ENCODE peak calls at places on chromosome 3, in nine cellular contexts. I is putamen; X is EL; V is T1000; O is LHCN-M2; U is CD4-positive, CD25-positive, alpha-beta regulatory T cell; J is tibial artery; G is A549; M is WTC11. C is an unnamed sample.

GRCh38 chr3:190862209-190863118 is at the start of gene GMNC:
- DNase-seq in I (peak), X (peak), V (peak), O (peak), U (no peak), J (peak), G (peak), M (peak), C (no peak)

GRCh38 chr3:185402561-185402960 is 39.6 kb downstream of the MAP3K13 start:
- DNase-seq in I (no peak), X (peak), V (no peak), O (peak), U (no peak), J (no peak), G (no peak), M (no peak), C (no peak)

GRCh38 chr3:18767756-18768303 is 342.7 kb upstream of the SATB1 start:
- DNase-seq in I (no peak), X (no peak), V (no peak), O (no peak), U (no peak), J (no peak), G (no peak), M (no peak), C (no peak)

GRCh38 chr3:18469775-18470174 is 44.6 kb upstream of the SATB1 start:
- DNase-seq in I (no peak), X (no peak), V (no peak), O (no peak), U (no peak), J (no peak), G (no peak), M (no peak), C (no peak)

GRCh38 chr3:123692041-123692440 is 107.2 kb upstream of the HACD2 start:
- DNase-seq in I (no peak), X (peak), V (no peak), O (peak), U (no peak), J (no peak), G (no peak), M (no peak), C (no peak)

GRCh38 chr3:185680216-185680615 is 94.1 kb downstream of the SENP2 start:
- DNase-seq in I (no peak), X (no peak), V (no peak), O (no peak), U (no peak), J (no peak), G (no peak), M (no peak), C (no peak)

GRCh38 chr3:12227833-12228232 is 61.0 kb upstream of the PPARG start:
- DNase-seq in I (no peak), X (peak), V (no peak), O (peak), U (no peak), J (no peak), G (no peak), M (no peak), C (no peak)

GRCh38 chr3:125151437-125151806 is 61.1 kb downstream of the SLC12A8 start:
- DNase-seq in I (no peak), X (no peak), V (no peak), O (no peak), U (no peak), J (no peak), G (no peak), M (no peak), C (no peak)

GRCh38 chr3:37905987-37906674 is 44.5 kb downstream of the CTDSPL start:
- DNase-seq in I (no peak), X (peak), V (no peak), O (peak), U (no peak), J (peak), G (no peak), M (no peak), C (no peak)

GRCh38 chr3:108090066-108090700 is 648 bp downstream of the CD47 start:
- DNase-seq in I (peak), X (peak), V (peak), O (no peak), U (peak), J (peak), G (no peak), M (peak), C (no peak)

GRCh38 chr3:116085456-116085855 is 359.8 kb downstream of the LSAMP start:
- DNase-seq in I (peak), X (no peak), V (no peak), O (peak), U (no peak), J (no peak), G (no peak), M (no peak), C (no peak)

GRCh38 chr3:178684881-178685590 is 148.8 kb downstream of the KCNMB2 start:
- DNase-seq in I (no peak), X (no peak), V (no peak), O (no peak), U (no peak), J (no peak), G (no peak), M (peak), C (no peak)

GRCh38 chr3:175983369-175983768 is 1124.2 kb downstream of the NAALADL2 start:
- DNase-seq in I (no peak), X (peak), V (no peak), O (peak), U (no peak), J (no peak), G (no peak), M (no peak), C (no peak)

GRCh38 chr3:195587406-195587805 is 3.7 kb upstream of the APOD start:
- DNase-seq in I (no peak), X (no peak), V (no peak), O (no peak), U (no peak), J (no peak), G (no peak), M (no peak), C (no peak)

GRCh38 chr3:30933478-30934207 is 39.2 kb upstream of the GADL1 start:
- DNase-seq in I (no peak), X (no peak), V (no peak), O (no peak), U (no peak), J (no peak), G (no peak), M (no peak), C (no peak)

GRCh38 chr3:117628896-117629295 is 919.3 kb downstream of the TUSC7 start:
- DNase-seq in I (peak), X (peak), V (peak), O (peak), U (no peak), J (no peak), G (no peak), M (no peak), C (no peak)

GRCh38 chr3:114404590-114404989 is 110.8 kb downstream of the TIGIT start:
- DNase-seq in I (no peak), X (peak), V (no peak), O (peak), U (no peak), J (no peak), G (no peak), M (no peak), C (no peak)

GRCh38 chr3:86929046-86929445 is 61.9 kb downstream of the VGLL3 start:
- DNase-seq in I (no peak), X (peak), V (no peak), O (peak), U (no peak), J (no peak), G (no peak), M (no peak), C (no peak)

GRCh38 chr3:122031123-122031468 is 9.0 kb upstream of the ILDR1 start:
- DNase-seq in I (no peak), X (no peak), V (no peak), O (no peak), U (no peak), J (no peak), G (no peak), M (no peak), C (no peak)

GRCh38 chr3:144843099-144843498 is 871.5 kb downstream of the DIPK2A start:
- DNase-seq in I (no peak), X (no peak), V (no peak), O (peak), U (no peak), J (no peak), G (no peak), M (no peak), C (no peak)

GRCh38 chr3:54709785-54710184 is 218.1 kb downstream of the LRTM1 start:
- DNase-seq in I (no peak), X (no peak), V (no peak), O (no peak), U (no peak), J (no peak), G (no peak), M (no peak), C (no peak)

GRCh38 chr3:195893516-195893915 is 14.8 kb downstream of the TNK2 start:
- DNase-seq in I (peak), X (no peak), V (no peak), O (no peak), U (no peak), J (no peak), G (no peak), M (no peak), C (no peak)

GRCh38 chr3:191290311-191291025 is 38.7 kb upstream of the CCDC50 start:
- DNase-seq in I (peak), X (peak), V (no peak), O (peak), U (no peak), J (no peak), G (no peak), M (no peak), C (no peak)

GRCh38 chr3:40381904-40382616 is 4.9 kb upstream of the ENTPD3 start:
- DNase-seq in I (no peak), X (no peak), V (peak), O (no peak), U (no peak), J (no peak), G (no peak), M (no peak), C (no peak)

GRCh38 chr3:137191133-137191923 is 233.5 kb downstream of the IL20RB start:
- DNase-seq in I (no peak), X (no peak), V (no peak), O (no peak), U (no peak), J (peak), G (no peak), M (no peak), C (no peak)

GRCh38 chr3:133330043-133330442 is 69.8 kb upstream of the BFSP2 start:
- DNase-seq in I (no peak), X (no peak), V (no peak), O (peak), U (no peak), J (no peak), G (no peak), M (peak), C (no peak)

GRCh38 chr3:47780727-47781325 is 867 bp downstream of the SMARCC1 start:
- DNase-seq in I (no peak), X (no peak), V (no peak), O (no peak), U (no peak), J (no peak), G (no peak), M (no peak), C (no peak)

GRCh38 chr3:171878441-171879225 is 35.5 kb downstream of the TMEM212 start:
- DNase-seq in I (no peak), X (peak), V (no peak), O (no peak), U (no peak), J (no peak), G (no peak), M (no peak), C (no peak)

GRCh38 chr3:157786618-157787017 is 283.4 kb upstream of the VEPH1 start:
- DNase-seq in I (no peak), X (peak), V (no peak), O (peak), U (no peak), J (no peak), G (no peak), M (no peak), C (no peak)

GRCh38 chr3:155744626-155745324 is at the start of gene PLCH1:
- DNase-seq in I (peak), X (peak), V (no peak), O (peak), U (peak), J (peak), G (peak), M (peak), C (no peak)

GRCh38 chr3:172982731-172983364 is 158.2 kb downstream of the SPATA16 start:
- DNase-seq in I (no peak), X (peak), V (no peak), O (peak), U (no peak), J (no peak), G (no peak), M (no peak), C (no peak)

GRCh38 chr3:103730744-103731143 is 1295.9 kb downstream of the ZPLD1 start:
- DNase-seq in I (no peak), X (no peak), V (no peak), O (no peak), U (no peak), J (no peak), G (no peak), M (no peak), C (no peak)

GRCh38 chr3:114727373-114727772 is 419.7 kb downstream of the ZBTB20 start:
- DNase-seq in I (no peak), X (no peak), V (no peak), O (no peak), U (no peak), J (no peak), G (no peak), M (no peak), C (no peak)

GRCh38 chr3:107370902-107371301 is 6.3 kb upstream of the CCDC54 start:
- DNase-seq in I (no peak), X (no peak), V (no peak), O (no peak), U (no peak), J (no peak), G (peak), M (no peak), C (no peak)

GRCh38 chr3:194623449-194624290 is 9.5 kb downstream of the TMEM44 start:
- DNase-seq in I (peak), X (no peak), V (no peak), O (no peak), U (no peak), J (no peak), G (no peak), M (peak), C (no peak)

C was measured in keratinocyte.